ENCODE peak calls at places on chromosomes 16 and 17, in six cellular contexts. One of them, this sample, is unnamed. For H3K4me1, the result is how much of the 10 kb centered on the place peaks cover.

GRCh38 chr16:84851192-84852127 is 31.7 kb downstream of the CRISPLD2 start:
- DNase-seq in K562: no peak
- DNase-seq in HCT116: no peak
- DNase-seq in H1: no peak
- DNase-seq in HepG2: peak
- DNase-seq in GM12878: no peak
- DNase-seq in this sample: no peak

GRCh38 chr16:64092284-64092683 is 1029.6 kb downstream of the CDH11 start:
- DNase-seq in K562: no peak
- DNase-seq in HCT116: no peak
- DNase-seq in H1: no peak
- DNase-seq in HepG2: no peak
- DNase-seq in GM12878: no peak
- DNase-seq in this sample: no peak

GRCh38 chr17:44376124-44376523 is 12.5 kb upstream of the FAM171A2 start:
- DNase-seq in K562: peak
- DNase-seq in HCT116: no peak
- DNase-seq in H1: no peak
- DNase-seq in HepG2: peak
- DNase-seq in GM12878: no peak
- DNase-seq in this sample: no peak

GRCh38 chr17:77507116-77507885 is 366.5 kb downstream of the SEC14L1 start:
- DNase-seq in K562: no peak
- DNase-seq in HCT116: no peak
- DNase-seq in H1: no peak
- DNase-seq in HepG2: no peak
- DNase-seq in GM12878: no peak
- DNase-seq in this sample: no peak

GRCh38 chr17:897970-898619 is 81.5 kb downstream of the NXN start:
- DNase-seq in K562: no peak
- DNase-seq in HCT116: no peak
- DNase-seq in H1: no peak
- DNase-seq in HepG2: no peak
- DNase-seq in GM12878: no peak
- DNase-seq in this sample: no peak

GRCh38 chr16:842061-842476 is 41.5 kb upstream of the GNG13 start:
- DNase-seq in K562: peak
- DNase-seq in HCT116: no peak
- DNase-seq in H1: no peak
- DNase-seq in HepG2: no peak
- DNase-seq in GM12878: no peak
- DNase-seq in this sample: no peak

GRCh38 chr17:32609085-32609484 is 122.3 kb downstream of the CDK5R1 start:
- DNase-seq in K562: no peak
- DNase-seq in HCT116: peak
- DNase-seq in H1: no peak
- DNase-seq in HepG2: peak
- DNase-seq in GM12878: peak
- DNase-seq in this sample: no peak

GRCh38 chr17:5861849-5862248 is 208.3 kb upstream of the WSCD1 start:
- DNase-seq in K562: no peak
- DNase-seq in HCT116: no peak
- DNase-seq in H1: no peak
- DNase-seq in HepG2: no peak
- DNase-seq in GM12878: no peak
- DNase-seq in this sample: no peak

GRCh38 chr16:76816475-76816874 is 374.5 kb upstream of the MON1B start:
- DNase-seq in K562: no peak
- DNase-seq in HCT116: no peak
- DNase-seq in H1: no peak
- DNase-seq in HepG2: no peak
- DNase-seq in GM12878: no peak
- DNase-seq in this sample: no peak

GRCh38 chr16:60727856-60728255 is 1308.4 kb downstream of the CDH8 start:
- DNase-seq in K562: no peak
- DNase-seq in HCT116: no peak
- DNase-seq in H1: no peak
- DNase-seq in HepG2: no peak
- DNase-seq in GM12878: no peak
- DNase-seq in this sample: no peak

GRCh38 chr17:6712058-6712853 is 913 bp downstream of the SLC13A5 start:
- DNase-seq in K562: no peak
- DNase-seq in HCT116: no peak
- DNase-seq in H1: peak
- DNase-seq in HepG2: peak
- DNase-seq in GM12878: no peak
- DNase-seq in this sample: peak

GRCh38 chr16:69187387-69187890 is 475 bp downstream of the SNTB2 start:
- DNase-seq in K562: peak
- DNase-seq in HCT116: no peak
- DNase-seq in H1: no peak
- DNase-seq in HepG2: no peak
- DNase-seq in GM12878: no peak
- DNase-seq in this sample: peak

GRCh38 chr17:81832608-81833159 is 407 bp downstream of the MCRIP1 start:
- DNase-seq in K562: peak
- DNase-seq in HCT116: no peak
- DNase-seq in H1: no peak
- DNase-seq in HepG2: no peak
- DNase-seq in GM12878: no peak
- DNase-seq in this sample: no peak

GRCh38 chr16:19005561-19006445 is 22.1 kb downstream of the TMC7 start:
- DNase-seq in K562: no peak
- DNase-seq in HCT116: peak
- DNase-seq in H1: peak
- DNase-seq in HepG2: peak
- DNase-seq in GM12878: no peak
- DNase-seq in this sample: no peak

GRCh38 chr17:69492410-69493071 is 78.0 kb downstream of the MAP2K6 start:
- DNase-seq in K562: no peak
- DNase-seq in HCT116: peak
- DNase-seq in H1: peak
- DNase-seq in HepG2: no peak
- DNase-seq in GM12878: no peak
- DNase-seq in this sample: peak

GRCh38 chr17:59361916-59362810 is 30.7 kb downstream of the YPEL2 start:
- DNase-seq in K562: no peak
- DNase-seq in HCT116: no peak
- DNase-seq in H1: no peak
- DNase-seq in HepG2: no peak
- DNase-seq in GM12878: peak
- DNase-seq in this sample: no peak

GRCh38 chr17:22704674-22705073 is 1012.4 kb downstream of the KCNJ18 start:
- DNase-seq in K562: no peak
- DNase-seq in HCT116: no peak
- DNase-seq in H1: no peak
- DNase-seq in HepG2: no peak
- DNase-seq in GM12878: no peak
- DNase-seq in this sample: no peak

GRCh38 chr17:58391302-58391984 is 25.9 kb downstream of the RNF43 start:
- DNase-seq in K562: peak
- DNase-seq in HCT116: peak
- DNase-seq in H1: no peak
- DNase-seq in HepG2: peak
- DNase-seq in GM12878: no peak
- DNase-seq in this sample: no peak

GRCh38 chr16:733382-734207 is 6.7 kb downstream of the HAGHL start:
- DNase-seq in K562: peak
- DNase-seq in HCT116: no peak
- DNase-seq in H1: no peak
- DNase-seq in HepG2: no peak
- DNase-seq in GM12878: no peak
- DNase-seq in this sample: no peak

GRCh38 chr17:63573634-63574033 is 23.4 kb downstream of the DCAF7 start:
- DNase-seq in K562: no peak
- DNase-seq in HCT116: no peak
- DNase-seq in H1: no peak
- DNase-seq in HepG2: peak
- DNase-seq in GM12878: no peak
- DNase-seq in this sample: no peak

GRCh38 chr17:83152221-83152744 is 72.9 kb downstream of the METRNL start:
- DNase-seq in K562: peak
- DNase-seq in HCT116: no peak
- DNase-seq in H1: no peak
- DNase-seq in HepG2: no peak
- DNase-seq in GM12878: no peak
- DNase-seq in this sample: no peak

GRCh38 chr16:10871157-10871991 is 5.6 kb upstream of the CIITA start:
- DNase-seq in K562: no peak
- DNase-seq in HCT116: peak
- DNase-seq in H1: no peak
- DNase-seq in HepG2: peak
- DNase-seq in GM12878: peak
- DNase-seq in this sample: no peak

GRCh38 chr17:46949291-46950174 is 26.6 kb downstream of the GOSR2 start:
- DNase-seq in K562: no peak
- DNase-seq in HCT116: no peak
- DNase-seq in H1: no peak
- DNase-seq in HepG2: no peak
- DNase-seq in GM12878: no peak
- DNase-seq in this sample: no peak
- TF ChIP-seq YY1 in K562: no peak
- TF ChIP-seq YY1 in HCT116: no peak
- TF ChIP-seq YY1 in H1: no peak
- TF ChIP-seq YY1 in HepG2: no peak
- TF ChIP-seq YY1 in GM12878: no peak
- TF ChIP-seq YY1 in this sample: no peak

GRCh38 chr16:67449328-67449727 is 18.4 kb downstream of the HSD11B2 start:
- DNase-seq in K562: no peak
- DNase-seq in HCT116: no peak
- DNase-seq in H1: no peak
- DNase-seq in HepG2: no peak
- DNase-seq in GM12878: no peak
- DNase-seq in this sample: no peak

GRCh38 chr16:67449739-67450138 is 18.8 kb downstream of the HSD11B2 start:
- DNase-seq in K562: no peak
- DNase-seq in HCT116: no peak
- DNase-seq in H1: no peak
- DNase-seq in HepG2: no peak
- DNase-seq in GM12878: no peak
- DNase-seq in this sample: no peak

GRCh38 chr16:67447508-67448076 is 16.7 kb downstream of the HSD11B2 start:
- DNase-seq in K562: peak
- DNase-seq in HCT116: peak
- DNase-seq in H1: no peak
- DNase-seq in HepG2: peak
- DNase-seq in GM12878: peak
- DNase-seq in this sample: peak

GRCh38 chr16:67446968-67447507 is 16.1 kb downstream of the HSD11B2 start:
- DNase-seq in K562: no peak
- DNase-seq in HCT116: no peak
- DNase-seq in H1: no peak
- DNase-seq in HepG2: no peak
- DNase-seq in GM12878: no peak
- DNase-seq in this sample: no peak

GRCh38 chr16:67448580-67448979 is 17.7 kb downstream of the HSD11B2 start:
- DNase-seq in K562: no peak
- DNase-seq in HCT116: no peak
- DNase-seq in H1: no peak
- DNase-seq in HepG2: no peak
- DNase-seq in GM12878: no peak
- DNase-seq in this sample: no peak
- H3K4me1 ChIP-seq in K562: under half
- H3K4me1 ChIP-seq in HCT116: under half
- H3K4me1 ChIP-seq in H1: under half
- H3K4me1 ChIP-seq in HepG2: half or more
- H3K4me1 ChIP-seq in GM12878: under half
- H3K4me1 ChIP-seq in this sample: under half

DNA sequence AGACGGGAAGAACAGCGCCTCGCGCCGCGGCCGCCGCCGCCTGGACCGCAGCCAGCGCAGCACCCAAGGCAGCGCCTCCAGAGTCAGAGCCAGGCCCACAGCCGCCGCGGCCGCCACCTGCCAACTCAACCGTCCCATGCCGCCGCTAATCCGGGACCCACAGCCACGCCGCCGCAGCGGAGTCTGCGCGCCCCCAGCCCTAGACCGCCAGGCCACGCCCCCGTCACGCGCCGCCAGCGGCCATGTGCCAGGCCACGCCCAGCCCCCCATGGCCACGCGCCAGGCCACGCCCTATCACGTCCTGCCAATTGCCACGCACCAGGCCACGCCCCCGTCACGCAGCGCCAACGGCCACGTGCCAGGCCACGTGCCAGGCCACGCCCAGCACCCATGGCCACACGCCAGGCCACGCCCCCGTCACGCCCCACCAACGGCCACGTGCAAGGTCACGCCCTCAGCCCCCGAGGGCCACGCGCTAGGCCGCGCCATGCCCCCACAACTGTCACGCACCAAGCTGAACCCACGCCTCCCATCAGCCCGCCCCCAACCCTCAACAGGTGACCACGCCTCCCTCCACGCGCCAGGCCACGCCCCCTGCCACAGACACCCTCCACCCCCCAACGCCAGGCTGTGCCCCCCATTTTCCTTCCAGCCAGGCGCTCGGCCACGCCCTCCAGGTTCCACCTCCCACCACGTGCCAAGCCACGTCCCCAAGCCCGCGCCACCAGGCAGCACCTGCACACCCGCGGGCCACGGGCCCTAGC is at the start of gene PLD6:
- DNase-seq in K562: peak
- DNase-seq in HCT116: peak
- DNase-seq in H1: no peak
- DNase-seq in HepG2: peak
- DNase-seq in GM12878: peak
- DNase-seq in this sample: no peak
- TF ChIP-seq ZNF274 in K562: no peak
- TF ChIP-seq ZNF274 in HCT116: no peak
- TF ChIP-seq ZNF274 in H1: no peak
- TF ChIP-seq ZNF274 in HepG2: peak
- TF ChIP-seq ZNF274 in GM12878: no peak
- TF ChIP-seq ZNF274 in this sample: no peak

DNA sequence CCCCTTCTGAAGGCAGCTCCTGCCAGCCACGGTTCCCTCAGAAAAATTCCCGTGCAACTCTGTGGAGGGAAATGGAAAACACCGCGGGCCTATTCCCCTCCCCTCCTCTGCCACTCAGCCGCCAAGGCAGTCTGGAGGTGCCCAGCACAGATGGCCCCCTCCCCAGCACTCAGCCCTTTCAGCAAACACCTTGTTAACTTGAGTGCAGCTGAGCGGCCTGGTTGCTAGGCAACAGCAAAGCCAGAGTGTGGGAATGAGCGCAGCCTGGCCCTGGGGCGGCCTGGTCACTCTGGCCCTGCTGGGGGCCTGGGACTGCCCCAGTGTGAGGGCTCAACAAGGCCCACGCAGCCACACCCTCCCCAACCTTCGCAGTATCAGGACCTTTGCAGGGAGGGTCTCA is 32.8 kb downstream of the CACNA1G start:
- DNase-seq in K562: no peak
- DNase-seq in HCT116: no peak
- DNase-seq in H1: no peak
- DNase-seq in HepG2: peak
- DNase-seq in GM12878: no peak
- DNase-seq in this sample: peak
- TF ChIP-seq YY1 in K562: no peak
- TF ChIP-seq YY1 in HCT116: no peak
- TF ChIP-seq YY1 in H1: no peak
- TF ChIP-seq YY1 in HepG2: no peak
- TF ChIP-seq YY1 in GM12878: no peak
- TF ChIP-seq YY1 in this sample: no peak

This sample was measured in NT2/D1.